ENCODE peak calls at places on chromosomes 16 and 17, in four cellular contexts. N is GM12891, X is H1, I is K562. B is an unnamed sample.

GRCh38 chr17:28384281-28385036 is 13.0 kb downstream of the SARM1 start:
- DNase-seq in N (peak; percentile 67), X (peak; percentile 77), I (no peak), B (peak; percentile 48)

GRCh38 chr17:62816282-62816839 is 8.2 kb upstream of the MARCHF10 start:
- DNase-seq in X (no peak), N (no peak), I (no peak), B (no peak)

GRCh38 chr17:64491034-64491860 is 5.6 kb downstream of the POLG2 start:
- DNase-seq in I (no peak), X (no peak), N (no peak), B (no peak)

GRCh38 chr16:53034306-53034705 is 18.4 kb downstream of the CHD9NB start:
- DNase-seq in I (no peak), N (no peak), X (no peak), B (no peak)

GRCh38 chr16:28090646-28091377 is 27.3 kb upstream of the GSG1L start:
- DNase-seq in X (peak; percentile 88), N (no peak), I (peak; percentile 48), B (no peak)

GRCh38 chr16:56047307-56048234 is 143.7 kb upstream of the GNAO1 start:
- DNase-seq in I (no peak), N (no peak), X (no peak), B (no peak)

GRCh38 chr17:27756467-27757371 is 43.6 kb downstream of the NOS2 start:
- DNase-seq in N (no peak), X (peak; percentile 86), I (peak; percentile 37), B (no peak)

GRCh38 chr16:25051446-25052160 is 36.4 kb upstream of the ARHGAP17 start:
- DNase-seq in N (no peak), I (no peak), X (no peak), B (no peak)

GRCh38 chr16:51184702-51185433 is 33.8 kb upstream of the SALL1 start:
- DNase-seq in N (no peak), I (no peak), X (no peak), B (no peak)

GRCh38 chr17:61619493-61619892 is 28.5 kb upstream of the NACA2 start:
- DNase-seq in I (no peak), N (no peak), X (no peak), B (no peak)

GRCh38 chr17:45227631-45228120 is 6.0 kb downstream of the FMNL1 start:
- DNase-seq in I (no peak), N (no peak), X (no peak), B (peak; percentile 31)

DNA sequence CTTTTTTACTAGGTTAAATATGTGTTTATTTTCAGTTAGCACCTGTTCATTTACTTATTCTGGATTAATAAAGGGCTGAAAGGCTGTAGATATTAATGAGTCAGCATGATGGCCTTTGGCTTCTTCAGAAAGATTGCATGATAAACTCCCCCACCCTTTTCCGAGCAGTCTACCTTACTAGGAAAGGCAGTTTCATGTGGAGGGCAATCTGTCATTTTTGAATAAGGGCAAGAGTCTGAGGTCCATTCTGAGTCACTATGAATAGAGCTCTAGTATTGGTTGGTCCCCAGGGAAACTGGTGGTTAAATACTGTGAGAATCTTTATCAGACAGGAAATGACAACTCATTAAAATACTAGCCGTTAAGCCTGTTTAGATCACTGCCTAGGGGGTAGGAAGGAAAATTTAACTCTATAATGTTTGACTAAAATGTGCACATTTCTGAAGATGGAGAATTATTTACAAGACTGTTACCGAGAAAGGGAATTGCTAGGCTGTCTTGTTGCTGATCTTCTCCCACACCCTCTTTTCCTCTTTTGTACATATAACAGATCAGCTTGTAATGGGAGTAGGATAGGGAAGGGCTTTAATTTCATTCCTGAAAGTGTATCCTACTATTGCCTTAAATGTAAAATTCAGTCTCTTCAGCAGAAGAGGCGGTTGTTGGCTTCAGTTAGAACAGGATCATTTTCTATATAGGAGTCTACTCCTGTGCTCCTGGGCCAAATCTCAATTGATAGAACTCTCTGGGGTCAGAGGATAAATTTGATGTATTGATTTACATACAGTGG is 63.3 kb downstream of the TUBD1 start:
- DNase-seq in N (no peak), I (peak; percentile 77), X (no peak), B (no peak)
- TF ChIP-seq POLR2A in N (no peak), I (peak; percentile 39), X (no peak), B (peak; percentile 48)

DNA sequence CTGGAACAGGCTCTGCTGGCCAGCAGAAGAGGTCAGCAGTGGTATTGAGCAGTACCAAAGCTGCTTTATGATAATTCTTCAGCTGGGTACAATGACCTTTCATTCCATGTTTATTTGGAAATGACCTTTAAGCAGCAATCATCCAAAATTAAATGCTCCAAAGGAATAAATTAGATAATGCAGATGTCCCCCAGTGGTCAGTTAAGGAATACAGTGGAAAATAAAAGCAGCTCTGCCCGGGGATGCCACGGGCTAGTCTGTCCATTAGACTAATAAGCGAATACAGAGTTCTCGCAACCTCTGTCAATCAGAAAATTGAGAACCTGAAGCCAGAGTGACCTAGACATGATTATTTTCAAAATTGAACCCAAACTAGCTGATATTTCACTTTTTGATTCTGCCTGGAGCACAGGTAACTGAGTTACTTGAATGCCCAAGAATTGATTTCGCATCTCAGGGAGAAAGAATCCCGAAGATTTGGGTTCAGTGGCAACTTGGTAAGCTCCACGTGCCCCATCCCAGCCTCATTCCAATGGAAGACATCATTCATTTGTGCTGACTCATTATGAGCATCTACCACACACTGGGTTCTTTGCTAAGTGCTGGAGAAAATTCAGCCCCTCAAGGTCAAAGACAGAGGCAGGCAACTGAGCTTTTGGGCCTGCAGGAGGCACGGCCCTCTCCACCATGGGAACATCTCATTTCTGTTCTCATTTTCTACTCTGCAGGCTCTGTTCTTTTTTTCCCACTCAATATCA is 34.4 kb upstream of the SLC39A11 start:
- DNase-seq in N (no peak), I (no peak), X (no peak), B (no peak)
- TF ChIP-seq POLR2AphosphoS5 in N (no peak), I (no peak), X (no peak), B (no peak)

GRCh38 chr17:81489012-81489968 is 23.3 kb downstream of the ACTG1 start:
- DNase-seq in I (no peak), N (no peak), X (no peak), B (no peak)
- TF ChIP-seq TAF1 in I (no peak), N (no peak), X (no peak), B (no peak)

DNA sequence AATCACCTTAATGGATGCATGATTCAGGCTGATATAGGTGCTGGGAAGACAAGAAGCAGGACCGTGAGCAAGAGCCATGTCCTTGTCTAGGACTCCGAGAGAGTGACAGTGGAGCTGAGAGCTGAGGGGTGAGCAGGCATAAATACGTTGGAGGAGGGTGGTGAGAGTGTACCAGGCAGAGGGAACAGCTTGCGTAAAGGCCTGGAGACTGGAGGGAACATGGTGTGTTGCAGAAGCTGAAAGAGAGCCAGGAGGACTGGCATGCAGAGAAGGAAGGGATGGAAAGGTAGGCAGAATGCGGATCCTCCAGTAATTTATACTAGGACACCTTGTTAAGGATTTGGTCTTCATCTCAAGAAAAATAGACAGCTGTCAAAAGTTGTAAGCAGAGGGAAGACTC is 653.2 kb downstream of the HS3ST4 start:
- DNase-seq in I (no peak), X (no peak), N (no peak), B (no peak)
- TF ChIP-seq POLR2A in I (no peak), X (no peak), N (no peak), B (no peak)

GRCh38 chr16:75432828-75433731 is at the start of gene CFDP1:
- DNase-seq in X (peak; percentile 97), N (peak; percentile 95), I (peak; percentile 97), B (peak; percentile 96)
- TF ChIP-seq POLR2AphosphoS5 in X (peak; percentile 74), N (peak; percentile 40), I (peak; percentile 44), B (peak; percentile 49)

GRCh38 chr17:77753691-77754265 is 204.7 kb upstream of the TNRC6C start:
- DNase-seq in N (no peak), X (no peak), I (no peak), B (no peak)

GRCh38 chr17:77756028-77756427 is 202.5 kb upstream of the TNRC6C start:
- DNase-seq in N (no peak), I (no peak), X (no peak), B (no peak)

GRCh38 chr17:77756846-77757610 is 201.5 kb upstream of the TNRC6C start:
- DNase-seq in X (no peak), I (no peak), N (no peak), B (no peak)

GRCh38 chr17:77754956-77755355 is 203.5 kb upstream of the TNRC6C start:
- DNase-seq in N (no peak), X (no peak), I (no peak), B (no peak)

DNA sequence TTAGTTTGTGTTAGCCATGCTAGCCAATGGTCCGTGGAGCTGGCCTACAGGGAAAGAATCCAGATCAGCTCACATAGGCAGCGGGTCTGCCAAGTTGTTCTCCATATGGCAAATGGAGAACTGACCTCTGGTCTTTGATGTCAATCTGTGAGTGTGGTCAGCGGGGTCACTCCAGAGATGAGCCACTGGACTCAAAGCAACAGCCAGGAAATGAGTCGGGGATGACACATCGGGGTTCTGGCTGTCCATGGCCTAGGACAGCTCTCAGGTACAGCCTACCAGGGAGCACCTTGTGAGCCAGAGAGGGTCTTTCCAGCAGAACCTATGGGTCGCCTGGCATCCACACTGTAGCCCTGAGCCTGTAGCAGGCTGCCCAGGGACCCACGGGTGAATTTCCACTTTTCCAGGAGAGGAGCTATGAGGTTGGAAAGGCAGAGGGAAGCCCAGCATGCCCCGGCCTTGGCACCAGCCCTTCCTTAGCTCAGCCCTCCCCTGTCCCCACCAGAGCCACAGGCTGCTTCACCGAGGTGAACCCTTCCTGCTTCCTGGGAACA is 203.0 kb upstream of the TNRC6C start:
- DNase-seq in N (no peak), I (no peak), X (no peak), B (no peak)
- TF ChIP-seq TAF1 in N (no peak), I (no peak), X (no peak), B (no peak)

B was measured in GM12892.